ENCODE peak calls at places on chromosomes 3 and 15, in six cellular contexts. D, V, X, C, A and U are unnamed samples.

GRCh38 chr15:25243800-25244097 is 195.1 kb downstream of the UBE3A start:
- DNase-seq in D (no peak), V (no peak), X (no peak), C (no peak), A (no peak), U (no peak)

GRCh38 chr3:127865941-127866340 is 43.6 kb upstream of the MGLL start:
- DNase-seq in D (no peak), V (no peak), X (peak; percentile 12), C (no peak), A (no peak), U (no peak)

GRCh38 chr15:47384316-47384715 is 333.0 kb upstream of the SEMA6D start:
- DNase-seq in D (no peak), V (no peak), X (peak; percentile 12), C (no peak), A (no peak), U (no peak)

GRCh38 chr3:71542548-71543370 is 40.8 kb downstream of the FOXP1 start:
- DNase-seq in D (peak; percentile 98), V (no peak), X (peak; percentile 18), C (no peak), A (peak; percentile 84), U (peak; percentile 98)

GRCh38 chr15:35115155-35115725 is 30.1 kb upstream of the NANOGP8 start:
- DNase-seq in D (no peak), V (no peak), X (no peak), C (no peak), A (no peak), U (no peak)

GRCh38 chr15:54481819-54482218 is 503.6 kb downstream of the UNC13C start:
- DNase-seq in D (no peak), V (no peak), X (no peak), C (no peak), A (no peak), U (no peak)

GRCh38 chr15:29066310-29066709 is 180.5 kb downstream of the APBA2 start:
- DNase-seq in D (peak; percentile 12), V (no peak), X (no peak), C (no peak), A (no peak), U (no peak)

GRCh38 chr15:69718916-69719315 is 266.3 kb downstream of the RPLP1 start:
- DNase-seq in D (peak; percentile 58), V (no peak), X (no peak), C (no peak), A (peak; percentile 25), U (peak; percentile 91)

GRCh38 chr3:9757427-9757826 is 7.7 kb downstream of the OGG1 start:
- DNase-seq in D (no peak), V (no peak), X (no peak), C (no peak), A (no peak), U (no peak)

GRCh38 chr15:66921319-66921718 is 144.1 kb upstream of the SMAD3 start:
- DNase-seq in D (peak; percentile 87), V (no peak), X (no peak), C (no peak), A (peak; percentile 24), U (peak; percentile 86)

GRCh38 chr3:139934557-139935070 is 371 bp upstream of the CLSTN2 start:
- DNase-seq in D (peak; percentile 2), V (no peak), X (peak; percentile 92), C (peak; percentile 19), A (no peak), U (no peak)

GRCh38 chr3:14608298-14608697 is 43.3 kb upstream of the CCDC174 start:
- DNase-seq in D (no peak), V (no peak), X (peak; percentile 49), C (no peak), A (no peak), U (no peak)